ENCODE peak calls at places on chromosomes 4 and X, in eight cellular contexts. X, P, I, F, O, W, T and S are unnamed samples.

GRCh38 chr4:55549888-55550287 is 3.2 kb upstream of the CLOCK start:
- DNase-seq in W (no peak), T (no peak), P (no peak), I (no peak), O (no peak), F (no peak), X (no peak), S (no peak)

GRCh38 chr4:141473952-141474351 is 162.4 kb upstream of the IL15 start:
- DNase-seq in P (no peak), I (no peak), X (no peak), T (no peak), W (no peak), F (peak; percentile 18), O (no peak), S (no peak)

GRCh38 chr4:30903493-30903892 is 183.3 kb downstream of the PCDH7 start:
- DNase-seq in X (no peak), P (no peak), I (no peak), T (no peak), O (no peak), W (no peak), F (no peak), S (no peak)

GRCh38 chrX:30865020-30865419 is 24.0 kb downstream of the TAB3 start:
- DNase-seq in I (no peak), T (no peak), F (no peak), W (no peak), O (no peak), P (no peak), X (no peak), S (no peak)

GRCh38 chrX:78514852-78515251 is 144.3 kb downstream of the RTL3 start:
- DNase-seq in X (no peak), F (no peak), W (no peak), T (no peak), P (no peak), I (no peak), O (no peak), S (no peak)

GRCh38 chr4:48653217-48654014 is 126.7 kb downstream of the FRYL start:
- DNase-seq in P (peak; percentile 73), I (peak; percentile 37), X (no peak), T (peak; percentile 71), O (peak; percentile 42), W (peak; percentile 15), F (no peak), S (no peak)

GRCh38 chr4:3112979-3113469 is 38.5 kb downstream of the HTT start:
- DNase-seq in O (no peak), I (no peak), F (no peak), X (no peak), W (no peak), T (no peak), P (no peak), S (no peak)

GRCh38 chr4:85482000-85482738 is 7.2 kb downstream of the ARHGAP24 start:
- DNase-seq in F (no peak), W (peak; percentile 45), T (no peak), X (no peak), O (no peak), I (no peak), P (no peak), S (no peak)

GRCh38 chrX:17476411-17476810 is 101.4 kb downstream of the NHS start:
- DNase-seq in F (no peak), I (no peak), P (no peak), W (no peak), X (no peak), T (no peak), O (no peak), S (no peak)

GRCh38 chrX:44775726-44776125 is 68.1 kb upstream of the DUSP21 start:
- DNase-seq in W (no peak), F (no peak), I (no peak), P (no peak), T (no peak), O (peak; percentile 32), X (no peak), S (no peak)

GRCh38 chr4:110620352-110621327 is 2.2 kb downstream of the PITX2 start:
- DNase-seq in X (no peak), O (peak; percentile 51), F (no peak), T (no peak), P (no peak), W (no peak), I (no peak), S (no peak)

DNA sequence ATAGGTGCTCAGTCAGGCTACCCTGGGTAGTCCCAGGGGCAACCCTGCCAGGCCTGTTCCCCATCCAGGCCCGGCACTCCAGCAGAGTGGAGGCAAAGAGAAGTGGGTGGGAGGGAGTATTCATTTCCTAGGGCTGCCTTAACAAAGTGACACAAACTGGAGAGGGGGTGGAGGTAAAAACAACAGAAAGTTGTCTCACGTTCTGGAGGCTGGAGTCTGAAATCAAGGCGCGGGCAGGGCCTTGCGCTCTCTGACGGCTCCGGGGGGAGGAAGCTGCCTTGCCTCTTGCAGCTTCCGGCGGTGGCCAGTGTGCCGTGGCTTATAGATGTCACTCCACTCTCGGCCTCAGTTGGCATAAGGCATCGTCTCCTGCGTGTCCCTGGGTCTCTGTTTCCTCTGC is 90.8 kb downstream of the DCTD start:
- DNase-seq in F (no peak), O (no peak), I (no peak), P (no peak), X (no peak), W (no peak), T (no peak), S (no peak)
- TF ChIP-seq POLR2A in F (no peak), O (no peak), I (no peak), P (no peak), X (no peak), W (no peak), T (no peak), S (no peak)

DNA sequence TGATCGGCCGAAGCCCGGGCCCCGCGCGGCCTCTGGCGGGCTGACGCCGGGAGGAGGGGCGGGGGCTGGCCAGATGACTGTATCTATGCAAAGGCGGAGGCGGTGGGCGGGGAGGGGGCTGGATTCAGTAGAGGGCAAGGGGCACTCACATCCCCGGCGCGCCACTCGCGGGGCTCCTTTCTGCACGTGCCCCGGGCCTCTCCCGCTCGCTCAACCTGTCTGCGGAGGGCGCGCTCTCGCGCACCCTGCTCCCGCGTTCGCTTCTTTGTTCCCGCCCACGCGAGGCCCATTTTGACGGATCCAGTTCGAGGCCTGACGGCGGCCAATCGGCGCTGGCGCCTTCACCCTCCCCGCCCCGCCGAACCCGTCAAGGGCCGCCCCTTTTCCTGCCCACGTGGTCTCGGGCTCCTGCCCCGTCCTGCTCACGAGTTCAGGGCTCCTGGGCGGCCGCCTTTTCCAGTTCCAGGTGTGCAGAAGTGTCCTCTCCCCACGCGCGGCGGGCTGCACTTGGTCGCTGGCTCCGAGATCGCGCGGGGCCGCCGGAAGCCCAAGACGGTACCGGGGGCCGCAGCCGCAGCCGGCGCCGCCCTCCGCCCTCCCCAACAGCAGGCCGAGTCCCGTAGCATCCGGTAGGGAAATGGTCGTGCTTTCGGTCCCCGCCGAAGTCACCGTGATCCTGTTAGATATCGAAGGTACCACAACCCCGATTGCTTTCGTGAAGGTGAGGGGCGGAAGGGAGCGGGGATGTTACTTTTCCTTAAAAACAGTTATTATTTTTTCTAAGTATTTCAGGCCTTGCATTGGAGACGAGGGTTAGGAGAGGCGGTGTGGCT is at the start of the genes ENOPH1 and HNRNPDL:
- DNase-seq in O (peak; percentile 96), I (peak; percentile 96), P (peak; percentile 98), T (peak; percentile 97), F (peak; percentile 96), X (peak; percentile 97), W (peak; percentile 95), S (peak; percentile 76)
- TF ChIP-seq POLR2A in O (peak; percentile 76), I (no peak), P (peak; percentile 68), T (peak; percentile 41), F (peak; percentile 74), X (peak; percentile 44), W (peak; percentile 80), S (peak; percentile 66)

GRCh38 chrX:139192386-139192961 is 338.1 kb upstream of the F9 start:
- DNase-seq in P (no peak), T (no peak), X (no peak), O (no peak), W (no peak), I (no peak), F (no peak), S (no peak)
- TF ChIP-seq POLR2A in P (no peak), T (no peak), X (no peak), O (no peak), W (no peak), I (no peak), F (no peak), S (no peak)

GRCh38 chrX:131262738-131263679 is 26.1 kb downstream of the IGSF1 start:
- DNase-seq in P (no peak), I (no peak), O (peak; percentile 15), T (peak; percentile 7), X (no peak), W (peak; percentile 59), F (no peak), S (peak; percentile 34)
- TF ChIP-seq POLR2A in P (no peak), I (no peak), O (no peak), T (no peak), X (no peak), W (no peak), F (no peak), S (no peak)

DNA sequence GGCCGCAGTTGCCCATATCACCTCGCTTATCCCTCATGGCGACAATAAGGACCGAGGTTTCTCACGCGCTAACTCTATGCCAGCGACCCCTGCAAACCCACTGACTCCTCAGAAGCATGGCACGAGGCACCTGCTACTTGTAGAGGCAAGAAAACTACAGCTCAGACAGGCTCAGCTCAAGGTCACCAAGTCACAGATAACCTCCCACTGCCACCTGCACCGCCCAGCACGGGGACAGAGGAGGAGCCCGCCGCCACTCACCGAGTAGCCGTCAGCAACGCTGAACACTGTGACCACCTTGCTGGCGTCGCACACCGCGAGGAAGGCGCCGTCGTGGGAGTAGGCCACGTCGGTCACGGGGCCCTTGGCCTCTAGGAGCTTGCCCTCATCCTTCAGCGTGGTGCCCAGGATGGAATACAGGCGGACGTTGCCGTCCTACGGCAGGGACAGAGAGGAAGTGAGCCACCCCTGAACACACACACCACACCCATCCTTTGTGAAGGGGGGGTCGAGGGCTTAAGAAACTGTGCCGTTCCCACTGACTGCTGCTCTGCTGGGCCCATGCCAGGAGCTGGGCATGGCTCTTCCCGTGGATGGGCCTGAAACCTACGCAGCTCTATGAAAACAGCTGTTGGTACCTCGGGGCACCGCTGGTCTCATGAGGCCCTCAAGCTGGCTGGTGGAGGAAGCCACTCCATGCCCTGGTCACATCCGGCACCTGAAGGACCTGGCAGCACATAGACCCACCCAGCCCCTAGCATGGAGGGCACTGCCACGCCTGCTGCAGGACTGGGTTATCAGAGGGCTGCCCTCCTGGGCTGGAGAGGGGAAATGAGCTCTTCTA is 38.9 kb downstream of the WDR1 start:
- DNase-seq in T (peak; percentile 29), O (no peak), W (peak; percentile 15), X (no peak), I (no peak), P (peak; percentile 66), F (peak; percentile 30), S (no peak)
- TF ChIP-seq POLR2A in T (no peak), O (no peak), W (no peak), X (no peak), I (no peak), P (no peak), F (no peak), S (no peak)

DNA sequence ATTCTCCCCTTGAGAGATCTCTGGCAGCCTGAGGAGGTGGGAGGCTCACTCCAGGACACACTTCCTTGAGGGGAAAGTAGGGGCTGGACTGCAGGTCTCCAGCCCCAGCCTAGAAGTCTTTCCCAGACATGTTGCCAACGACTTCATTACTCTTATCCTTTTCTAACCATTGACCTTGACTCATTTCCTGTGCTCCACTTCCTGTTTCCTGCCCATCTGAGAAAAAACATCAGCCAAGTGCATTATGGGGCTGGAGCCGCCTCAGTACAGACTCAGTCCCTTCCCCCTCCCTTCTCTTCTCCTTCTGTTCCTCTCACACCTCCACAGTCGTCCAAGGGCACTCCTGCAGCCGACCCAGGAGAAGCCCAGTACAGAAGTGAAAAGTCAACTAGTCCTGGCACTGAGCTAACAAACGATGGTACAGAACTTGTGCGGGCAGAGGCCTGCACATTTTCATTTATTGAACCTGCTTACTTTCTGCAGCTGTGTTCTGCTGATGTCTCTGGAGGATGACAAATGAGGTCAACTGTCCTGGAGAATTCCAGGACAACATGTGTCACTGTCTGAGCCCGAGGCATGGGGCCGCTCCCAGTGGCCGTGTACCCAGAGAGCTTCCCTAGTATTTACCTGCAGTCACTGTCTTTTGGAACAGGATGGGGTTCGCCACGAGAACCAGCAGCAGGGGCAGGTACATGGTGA is 20.1 kb downstream of the GPR143 start:
- DNase-seq in P (no peak), F (no peak), W (no peak), O (no peak), T (peak; percentile 53), I (no peak), X (no peak), S (no peak)
- TF ChIP-seq POLR2A in P (no peak), F (no peak), W (no peak), O (no peak), T (no peak), I (no peak), X (no peak), S (no peak)